ENCODE peak calls at places on chromosome 11, in nine cellular contexts. One of them, this sample, is unnamed.

GRCh38 chr11:1198766-1199688 is 23.8 kb upstream of the MUC5B start:
- DNase-seq in pancreas: peak; percentile 51
- DNase-seq in upper lobe of right lung: peak; percentile 65
- DNase-seq in right lobe of liver: peak; percentile 17
- DNase-seq in retina: no peak
- DNase-seq in substantia nigra: no peak
- DNase-seq in Calu3: no peak
- DNase-seq in ureter: peak; percentile 70
- DNase-seq in endothelial cell: no peak
- DNase-seq in this sample: no peak

GRCh38 chr11:120929664-120930154 is 94.2 kb upstream of the TBCEL start:
- DNase-seq in upper lobe of right lung: no peak
- DNase-seq in right lobe of liver: peak; percentile 42
- DNase-seq in substantia nigra: no peak
- DNase-seq in Calu3: peak; percentile 40
- DNase-seq in ureter: no peak
- DNase-seq in retina: no peak
- DNase-seq in pancreas: no peak
- DNase-seq in endothelial cell: peak; percentile 72
- DNase-seq in this sample: no peak

GRCh38 chr11:132496341-132496740 is 1036.0 kb downstream of the OPCML start:
- DNase-seq in ureter: no peak
- DNase-seq in Calu3: no peak
- DNase-seq in retina: no peak
- DNase-seq in upper lobe of right lung: no peak
- DNase-seq in substantia nigra: no peak
- DNase-seq in endothelial cell: no peak
- DNase-seq in right lobe of liver: no peak
- DNase-seq in pancreas: no peak
- DNase-seq in this sample: peak; percentile 44

GRCh38 chr11:109036011-109036410 is 371.1 kb downstream of the DDX10 start:
- DNase-seq in upper lobe of right lung: no peak
- DNase-seq in pancreas: no peak
- DNase-seq in retina: no peak
- DNase-seq in right lobe of liver: no peak
- DNase-seq in ureter: no peak
- DNase-seq in Calu3: no peak
- DNase-seq in endothelial cell: no peak
- DNase-seq in substantia nigra: no peak
- DNase-seq in this sample: no peak

GRCh38 chr11:111735262-111736116 is 30.7 kb downstream of the PPP2R1B start:
- DNase-seq in Calu3: no peak
- DNase-seq in ureter: peak; percentile 84
- DNase-seq in substantia nigra: peak; percentile 86
- DNase-seq in endothelial cell: no peak
- DNase-seq in right lobe of liver: peak; percentile 79
- DNase-seq in pancreas: no peak
- DNase-seq in upper lobe of right lung: no peak
- DNase-seq in retina: peak; percentile 88
- DNase-seq in this sample: peak; percentile 91

GRCh38 chr11:132035228-132035627 is 664.8 kb downstream of the NTM start:
- DNase-seq in upper lobe of right lung: no peak
- DNase-seq in retina: no peak
- DNase-seq in substantia nigra: no peak
- DNase-seq in right lobe of liver: no peak
- DNase-seq in pancreas: no peak
- DNase-seq in endothelial cell: no peak
- DNase-seq in ureter: no peak
- DNase-seq in Calu3: no peak
- DNase-seq in this sample: no peak

GRCh38 chr11:57274904-57275498 is 38.0 kb upstream of the APLNR start:
- DNase-seq in upper lobe of right lung: no peak
- DNase-seq in substantia nigra: no peak
- DNase-seq in endothelial cell: no peak
- DNase-seq in right lobe of liver: no peak
- DNase-seq in Calu3: no peak
- DNase-seq in ureter: no peak
- DNase-seq in pancreas: no peak
- DNase-seq in retina: no peak
- DNase-seq in this sample: no peak

GRCh38 chr11:67270256-67271211 is 4.3 kb downstream of the GRK2 start:
- DNase-seq in Calu3: no peak
- DNase-seq in substantia nigra: no peak
- DNase-seq in right lobe of liver: peak; percentile 56
- DNase-seq in upper lobe of right lung: peak; percentile 67
- DNase-seq in ureter: no peak
- DNase-seq in retina: peak; percentile 65
- DNase-seq in pancreas: peak; percentile 52
- DNase-seq in endothelial cell: peak; percentile 67
- DNase-seq in this sample: no peak

GRCh38 chr11:92061648-92062047 is 163.0 kb upstream of the FAT3 start:
- DNase-seq in right lobe of liver: no peak
- DNase-seq in upper lobe of right lung: no peak
- DNase-seq in pancreas: no peak
- DNase-seq in retina: no peak
- DNase-seq in Calu3: no peak
- DNase-seq in endothelial cell: no peak
- DNase-seq in ureter: no peak
- DNase-seq in substantia nigra: no peak
- DNase-seq in this sample: no peak

GRCh38 chr11:87445002-87445401 is 407.3 kb downstream of the TMEM135 start:
- DNase-seq in pancreas: no peak
- DNase-seq in upper lobe of right lung: no peak
- DNase-seq in right lobe of liver: no peak
- DNase-seq in ureter: no peak
- DNase-seq in Calu3: no peak
- DNase-seq in retina: no peak
- DNase-seq in endothelial cell: no peak
- DNase-seq in substantia nigra: no peak
- DNase-seq in this sample: no peak

GRCh38 chr11:106281455-106282173 is 204.2 kb downstream of the AASDHPPT start:
- DNase-seq in endothelial cell: no peak
- DNase-seq in substantia nigra: no peak
- DNase-seq in upper lobe of right lung: no peak
- DNase-seq in pancreas: no peak
- DNase-seq in Calu3: no peak
- DNase-seq in retina: no peak
- DNase-seq in ureter: no peak
- DNase-seq in right lobe of liver: no peak
- DNase-seq in this sample: peak; percentile 86

GRCh38 chr11:103798029-103798428 is 238.4 kb upstream of the DDI1 start:
- DNase-seq in pancreas: no peak
- DNase-seq in endothelial cell: no peak
- DNase-seq in substantia nigra: no peak
- DNase-seq in right lobe of liver: no peak
- DNase-seq in Calu3: no peak
- DNase-seq in upper lobe of right lung: no peak
- DNase-seq in ureter: no peak
- DNase-seq in retina: no peak
- DNase-seq in this sample: no peak

GRCh38 chr11:76248210-76248609 is 41.9 kb upstream of the WNT11 start:
- DNase-seq in retina: no peak
- DNase-seq in ureter: no peak
- DNase-seq in endothelial cell: peak; percentile 27
- DNase-seq in Calu3: no peak
- DNase-seq in upper lobe of right lung: no peak
- DNase-seq in pancreas: no peak
- DNase-seq in substantia nigra: no peak
- DNase-seq in right lobe of liver: no peak
- DNase-seq in this sample: no peak

GRCh38 chr11:11155962-11156815 is 196.9 kb downstream of the CSNK2A3 start:
- DNase-seq in upper lobe of right lung: no peak
- DNase-seq in ureter: no peak
- DNase-seq in Calu3: peak; percentile 36
- DNase-seq in substantia nigra: no peak
- DNase-seq in retina: peak; percentile 27
- DNase-seq in endothelial cell: peak; percentile 69
- DNase-seq in pancreas: no peak
- DNase-seq in right lobe of liver: no peak
- DNase-seq in this sample: no peak

GRCh38 chr11:34960277-34960676 is 43.9 kb downstream of the PDHX start:
- DNase-seq in retina: no peak
- DNase-seq in ureter: no peak
- DNase-seq in pancreas: no peak
- DNase-seq in Calu3: no peak
- DNase-seq in substantia nigra: no peak
- DNase-seq in endothelial cell: no peak
- DNase-seq in right lobe of liver: no peak
- DNase-seq in upper lobe of right lung: no peak
- DNase-seq in this sample: no peak

GRCh38 chr11:24391165-24391564 is 105.7 kb upstream of the LUZP2 start:
- DNase-seq in Calu3: peak; percentile 3
- DNase-seq in retina: no peak
- DNase-seq in pancreas: no peak
- DNase-seq in endothelial cell: no peak
- DNase-seq in ureter: no peak
- DNase-seq in substantia nigra: no peak
- DNase-seq in upper lobe of right lung: no peak
- DNase-seq in right lobe of liver: no peak
- DNase-seq in this sample: no peak

GRCh38 chr11:91927448-91927847 is 297.2 kb upstream of the FAT3 start:
- DNase-seq in pancreas: no peak
- DNase-seq in retina: no peak
- DNase-seq in right lobe of liver: no peak
- DNase-seq in upper lobe of right lung: no peak
- DNase-seq in substantia nigra: no peak
- DNase-seq in endothelial cell: no peak
- DNase-seq in ureter: no peak
- DNase-seq in Calu3: no peak
- DNase-seq in this sample: no peak

GRCh38 chr11:117823941-117824420 is 563 bp downstream of the FXYD2 start:
- DNase-seq in pancreas: peak; percentile 58
- DNase-seq in Calu3: no peak
- DNase-seq in ureter: no peak
- DNase-seq in substantia nigra: no peak
- DNase-seq in endothelial cell: no peak
- DNase-seq in retina: peak; percentile 56
- DNase-seq in right lobe of liver: peak; percentile 54
- DNase-seq in upper lobe of right lung: peak; percentile 69
- DNase-seq in this sample: no peak

GRCh38 chr11:103610435-103610834 is 426.0 kb upstream of the DDI1 start:
- DNase-seq in pancreas: no peak
- DNase-seq in right lobe of liver: no peak
- DNase-seq in retina: no peak
- DNase-seq in upper lobe of right lung: no peak
- DNase-seq in endothelial cell: no peak
- DNase-seq in Calu3: no peak
- DNase-seq in substantia nigra: no peak
- DNase-seq in ureter: no peak
- DNase-seq in this sample: no peak

GRCh38 chr11:87203907-87204602 is 166.3 kb downstream of the TMEM135 start:
- DNase-seq in endothelial cell: no peak
- DNase-seq in upper lobe of right lung: no peak
- DNase-seq in retina: no peak
- DNase-seq in right lobe of liver: no peak
- DNase-seq in pancreas: no peak
- DNase-seq in ureter: no peak
- DNase-seq in substantia nigra: no peak
- DNase-seq in Calu3: no peak
- DNase-seq in this sample: no peak

GRCh38 chr11:86663741-86664140 is 8.7 kb downstream of the ME3 start:
- DNase-seq in retina: no peak
- DNase-seq in substantia nigra: no peak
- DNase-seq in right lobe of liver: no peak
- DNase-seq in upper lobe of right lung: no peak
- DNase-seq in Calu3: no peak
- DNase-seq in ureter: no peak
- DNase-seq in endothelial cell: no peak
- DNase-seq in pancreas: no peak
- DNase-seq in this sample: no peak

GRCh38 chr11:11382858-11383532 is 29.9 kb upstream of the CSNK2A3 start:
- DNase-seq in pancreas: no peak
- DNase-seq in retina: no peak
- DNase-seq in ureter: no peak
- DNase-seq in upper lobe of right lung: no peak
- DNase-seq in substantia nigra: no peak
- DNase-seq in Calu3: no peak
- DNase-seq in endothelial cell: no peak
- DNase-seq in right lobe of liver: no peak
- DNase-seq in this sample: no peak

GRCh38 chr11:8544807-8545206 is 49.2 kb downstream of the STK33 start:
- DNase-seq in Calu3: no peak
- DNase-seq in ureter: no peak
- DNase-seq in retina: no peak
- DNase-seq in substantia nigra: no peak
- DNase-seq in upper lobe of right lung: no peak
- DNase-seq in endothelial cell: no peak
- DNase-seq in right lobe of liver: no peak
- DNase-seq in pancreas: no peak
- DNase-seq in this sample: no peak

GRCh38 chr11:64729851-64730382 is 6.9 kb upstream of the NRXN2 start:
- DNase-seq in Calu3: no peak
- DNase-seq in upper lobe of right lung: peak; percentile 73
- DNase-seq in pancreas: peak; percentile 85
- DNase-seq in right lobe of liver: peak; percentile 63
- DNase-seq in substantia nigra: no peak
- DNase-seq in retina: peak; percentile 50
- DNase-seq in endothelial cell: peak; percentile 73
- DNase-seq in ureter: no peak
- DNase-seq in this sample: no peak

GRCh38 chr11:68872216-68873003 is 30.7 kb upstream of the CPT1A start:
- DNase-seq in pancreas: no peak
- DNase-seq in substantia nigra: no peak
- DNase-seq in ureter: no peak
- DNase-seq in endothelial cell: no peak
- DNase-seq in retina: no peak
- DNase-seq in upper lobe of right lung: peak; percentile 30
- DNase-seq in Calu3: no peak
- DNase-seq in right lobe of liver: no peak
- DNase-seq in this sample: no peak

GRCh38 chr11:17906436-17906835 is 106.4 kb downstream of the SERGEF start:
- DNase-seq in retina: peak; percentile 22
- DNase-seq in Calu3: peak; percentile 45
- DNase-seq in right lobe of liver: no peak
- DNase-seq in endothelial cell: peak; percentile 20
- DNase-seq in upper lobe of right lung: no peak
- DNase-seq in substantia nigra: no peak
- DNase-seq in pancreas: no peak
- DNase-seq in ureter: no peak
- DNase-seq in this sample: no peak

GRCh38 chr11:3165152-3165705 is at the start of gene OSBPL5:
- DNase-seq in upper lobe of right lung: peak; percentile 89
- DNase-seq in substantia nigra: peak; percentile 27
- DNase-seq in Calu3: peak; percentile 61
- DNase-seq in pancreas: peak; percentile 91
- DNase-seq in ureter: peak; percentile 86
- DNase-seq in retina: peak; percentile 62
- DNase-seq in right lobe of liver: peak; percentile 67
- DNase-seq in endothelial cell: peak; percentile 60
- DNase-seq in this sample: peak; percentile 9

GRCh38 chr11:95359756-95360155 is 128.8 kb upstream of the SESN3 start:
- DNase-seq in right lobe of liver: no peak
- DNase-seq in retina: no peak
- DNase-seq in Calu3: no peak
- DNase-seq in substantia nigra: no peak
- DNase-seq in ureter: no peak
- DNase-seq in pancreas: no peak
- DNase-seq in upper lobe of right lung: no peak
- DNase-seq in endothelial cell: no peak
- DNase-seq in this sample: no peak

GRCh38 chr11:43687120-43687791 is 6.7 kb downstream of the HSD17B12 start:
- DNase-seq in retina: no peak
- DNase-seq in endothelial cell: peak; percentile 33
- DNase-seq in right lobe of liver: peak; percentile 19
- DNase-seq in upper lobe of right lung: peak; percentile 65
- DNase-seq in ureter: no peak
- DNase-seq in pancreas: no peak
- DNase-seq in Calu3: no peak
- DNase-seq in substantia nigra: no peak
- DNase-seq in this sample: no peak

GRCh38 chr11:62269654-62270278 is at the start of gene SCGB2A2:
- DNase-seq in ureter: peak; percentile 45
- DNase-seq in endothelial cell: no peak
- DNase-seq in upper lobe of right lung: no peak
- DNase-seq in Calu3: peak; percentile 9
- DNase-seq in retina: no peak
- DNase-seq in substantia nigra: no peak
- DNase-seq in right lobe of liver: no peak
- DNase-seq in pancreas: no peak
- DNase-seq in this sample: no peak

GRCh38 chr11:28999620-29000019 is 891.4 kb downstream of the METTL15 start:
- DNase-seq in right lobe of liver: no peak
- DNase-seq in substantia nigra: no peak
- DNase-seq in endothelial cell: no peak
- DNase-seq in ureter: no peak
- DNase-seq in Calu3: no peak
- DNase-seq in retina: no peak
- DNase-seq in upper lobe of right lung: no peak
- DNase-seq in pancreas: no peak
- DNase-seq in this sample: no peak

This sample was measured in RCC 7860.